ENCODE peak calls at places on chromosomes 5 and 9, in ten cellular contexts. Z, G, P, Y, Q, E, S, H, D and T are unnamed samples.
A peak's percentile ranks its signal among the peaks of the same experiment; 100 is the strongest.

GRCh38 chr5:7321724-7322123 is 74.2 kb upstream of the ADCY2 start:
- DNase-seq in H (no peak), Z (no peak), E (no peak), P (no peak), G (no peak), Q (peak; percentile 97), Y (no peak), S (no peak), D (no peak), T (peak; percentile 99)

GRCh38 chr9:97858826-97859225 is 5.8 kb downstream of the FOXE1 start:
- DNase-seq in P (no peak), G (no peak), E (no peak), S (no peak), H (no peak), Z (no peak), Q (no peak), D (no peak), Y (no peak), T (no peak)

GRCh38 chr5:174110290-174110689 is 64.8 kb downstream of the NSG2 start:
- DNase-seq in S (no peak), E (no peak), Z (no peak), Y (no peak), Q (no peak), H (no peak), D (no peak), G (no peak), P (no peak), T (no peak)

GRCh38 chr9:27791311-27791710 is 218.0 kb upstream of the C9orf72 start:
- DNase-seq in P (no peak), S (no peak), H (peak; percentile 6), Z (no peak), G (peak; percentile 56), D (no peak), Y (no peak), E (no peak), Q (no peak), T (no peak)

GRCh38 chr5:1502046-1502736 is 21.6 kb downstream of the LPCAT1 start:
- DNase-seq in Q (no peak), S (peak; percentile 91), D (no peak), G (no peak), P (no peak), E (no peak), Y (no peak), Z (peak; percentile 56), H (no peak), T (no peak)

GRCh38 chr9:38074441-38074943 is 5.5 kb upstream of the SHB start:
- DNase-seq in H (peak; percentile 56), S (no peak), Z (no peak), Y (no peak), P (no peak), G (no peak), D (no peak), E (peak; percentile 61), Q (no peak), T (peak; percentile 33)

GRCh38 chr5:132759114-132760042 is 12.2 kb downstream of the CCNI2 start:
- DNase-seq in Z (no peak), H (no peak), Q (no peak), P (peak; percentile 1), G (no peak), D (no peak), S (no peak), Y (no peak), E (no peak), T (no peak)

GRCh38 chr5:76896196-76896595 is 46.4 kb downstream of the S100Z start:
- DNase-seq in P (no peak), D (no peak), H (no peak), Q (no peak), Z (no peak), Y (no peak), G (no peak), S (no peak), E (no peak), T (no peak)

GRCh38 chr9:135612437-135612836 is 26.9 kb downstream of the GLT6D1 start:
- DNase-seq in E (no peak), G (no peak), D (no peak), Q (no peak), H (no peak), S (no peak), P (no peak), Y (no peak), Z (no peak), T (no peak)

GRCh38 chr9:115923903-115924668 is 229.5 kb upstream of the PAPPA start:
- DNase-seq in E (peak; percentile 99), Z (peak; percentile 73), H (peak; percentile 99), G (no peak), D (no peak), Y (no peak), Q (peak; percentile 23), S (no peak), P (no peak), T (peak; percentile 95)

GRCh38 chr5:477871-478270 is 34.9 kb downstream of the EXOC3 start:
- DNase-seq in G (no peak), Y (no peak), D (no peak), S (no peak), H (no peak), P (no peak), E (no peak), Z (no peak), Q (no peak), T (no peak)

DNA sequence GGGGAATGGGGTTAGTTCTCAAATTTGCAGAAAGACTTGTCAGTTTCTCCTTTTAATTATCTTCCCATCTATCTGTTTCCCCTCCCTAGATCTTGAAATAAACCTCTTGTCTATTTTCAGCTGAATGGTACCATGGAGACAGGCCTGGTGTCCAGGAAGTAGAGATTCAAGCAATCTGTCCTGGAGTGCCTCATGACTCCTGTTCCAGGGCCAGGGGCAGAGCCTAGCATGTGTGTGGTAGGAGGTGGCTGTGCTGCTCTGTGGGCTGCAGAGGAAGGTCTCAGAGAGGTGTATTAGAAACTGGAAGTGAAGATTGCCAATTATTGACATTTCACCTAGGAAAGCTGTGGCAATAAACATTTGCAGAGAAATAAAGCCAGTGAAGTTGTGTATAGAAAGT is 175.8 kb upstream of the ATP10B start:
- DNase-seq in Y (no peak), G (no peak), S (peak; percentile 6), D (no peak), E (no peak), P (no peak), H (no peak), Z (no peak), Q (no peak), T (no peak)
- TF ChIP-seq CTCF in Y (no peak), G (no peak), S (no peak), D (no peak), E (no peak), P (no peak), H (no peak), Z (no peak), Q (no peak), T (no peak)

GRCh38 chr5:38938424-38938823 is 92.6 kb downstream of the OSMR start:
- DNase-seq in D (no peak), S (no peak), G (no peak), E (peak; percentile 70), H (peak; percentile 25), Z (no peak), Y (no peak), P (no peak), Q (no peak), T (peak; percentile 21)

GRCh38 chr5:38940230-38940858 is 94.5 kb downstream of the OSMR start:
- DNase-seq in Y (no peak), P (no peak), E (no peak), D (no peak), G (no peak), S (no peak), Z (no peak), Q (no peak), H (no peak), T (no peak)

GRCh38 chr5:38948501-38948900 is 102.7 kb downstream of the OSMR start:
- DNase-seq in Y (no peak), Z (no peak), Q (no peak), E (peak; percentile 65), H (peak; percentile 66), P (no peak), S (no peak), G (no peak), D (no peak), T (peak; percentile 42)

GRCh38 chr5:38941912-38942311 is 96.1 kb downstream of the OSMR start:
- DNase-seq in P (no peak), G (no peak), E (no peak), Z (no peak), S (no peak), Y (no peak), H (no peak), Q (no peak), D (no peak), T (no peak)

GRCh38 chr5:38944282-38944681 is 98.5 kb downstream of the OSMR start:
- DNase-seq in E (no peak), H (no peak), P (no peak), Y (no peak), Z (no peak), S (no peak), G (no peak), D (no peak), Q (no peak), T (no peak)
- TF ChIP-seq CTCF in E (no peak), H (no peak), P (no peak), Y (no peak), Z (no peak), S (no peak), G (no peak), D (no peak), Q (no peak), T (no peak)

GRCh38 chr5:170301901-170302728 is 4.5 kb upstream of the LCP2 start:
- DNase-seq in D (no peak), Z (no peak), G (no peak), Q (no peak), E (no peak), Y (no peak), S (no peak), H (no peak), P (no peak), T (no peak)

GRCh38 chr5:170305646-170306025 is 8.1 kb upstream of the LCP2 start:
- DNase-seq in Z (no peak), E (no peak), S (no peak), Q (no peak), D (no peak), G (no peak), Y (no peak), P (no peak), H (no peak), T (no peak)

GRCh38 chr5:170305016-170305645 is 7.6 kb upstream of the LCP2 start:
- DNase-seq in E (no peak), S (no peak), H (no peak), Z (no peak), Q (no peak), D (no peak), G (no peak), P (no peak), Y (no peak), T (no peak)

GRCh38 chr5:170302729-170303501 is 5.3 kb upstream of the LCP2 start:
- DNase-seq in S (peak; percentile 76), P (no peak), G (no peak), Y (no peak), Q (no peak), Z (peak; percentile 72), H (peak; percentile 22), E (no peak), D (peak; percentile 73), T (no peak)

GRCh38 chr5:170303564-170303963 is 6.0 kb upstream of the LCP2 start:
- DNase-seq in Y (no peak), Q (no peak), H (no peak), E (no peak), G (no peak), D (no peak), P (no peak), S (no peak), Z (no peak), T (no peak)
- TF ChIP-seq CTCF in Y (no peak), Q (no peak), H (no peak), E (no peak), G (no peak), D (no peak), P (no peak), S (no peak), Z (no peak), T (no peak)

GRCh38 chr5:43017438-43017820 is 22.7 kb downstream of the ANXA2R start:
- DNase-seq in G (no peak), Q (no peak), H (peak; percentile 46), S (peak; percentile 46), Z (peak; percentile 50), Y (no peak), D (peak; percentile 30), E (peak; percentile 55), P (peak; percentile 34), T (no peak)
- TF ChIP-seq CTCF in G (no peak), Q (no peak), H (no peak), S (no peak), Z (no peak), Y (no peak), D (no peak), E (no peak), P (no peak), T (no peak)